ENCODE peak calls at places on chromosomes 5 and 9, in five cellular contexts. W is neuronal stem cell, Y is IMR-90, Z is H1, L is trophoblast cell. N is an unnamed sample.
A peak's percentile ranks its signal among the peaks of the same experiment; 100 is the strongest.

GRCh38 chr5:155147222-155147621 is 133.7 kb downstream of the KIF4B start:
- DNase-seq in Y (no peak), W (no peak), L (no peak), Z (no peak), N (no peak)

GRCh38 chr5:57887851-57888621 is 405.4 kb upstream of the ACTBL2 start:
- DNase-seq in Z (no peak), L (peak; percentile 92), Y (peak; percentile 69), W (peak; percentile 43), N (peak; percentile 53)

GRCh38 chr5:88675758-88676636 is 207.0 kb downstream of the MEF2C start:
- DNase-seq in Y (peak; percentile 58), L (no peak), W (no peak), Z (peak; percentile 82), N (peak; percentile 92)

GRCh38 chr5:124795829-124796228 is 49.4 kb upstream of the ZNF608 start:
- DNase-seq in L (no peak), W (no peak), Y (no peak), Z (peak; percentile 45), N (no peak)

GRCh38 chr5:123875444-123876264 is 363.7 kb downstream of the CSNK1G3 start:
- DNase-seq in Z (peak; percentile 56), L (no peak), W (peak; percentile 50), Y (no peak), N (peak; percentile 80)

GRCh38 chr9:128629136-128629535 is 27.5 kb downstream of the DYNC2I2 start:
- DNase-seq in L (no peak), W (no peak), Y (no peak), Z (no peak), N (no peak)

GRCh38 chr5:139746691-139747582 is 48.7 kb upstream of the PSD2 start:
- DNase-seq in Y (peak; percentile 46), W (no peak), L (no peak), Z (peak; percentile 75), N (peak; percentile 60)

GRCh38 chr5:102511666-102512065 is 12.9 kb upstream of the SLCO6A1 start:
- DNase-seq in L (no peak), Z (no peak), W (no peak), Y (no peak), N (no peak)

GRCh38 chr5:151646334-151646733 is 40.4 kb downstream of the SPARC start:
- DNase-seq in W (no peak), Z (no peak), L (no peak), Y (no peak), N (no peak)

GRCh38 chr9:37964740-37965081 is 60.8 kb upstream of the SLC25A51 start:
- DNase-seq in Y (no peak), W (no peak), Z (no peak), L (no peak), N (no peak)

GRCh38 chr5:1312206-1312605 is 17.3 kb upstream of the TERT start:
- DNase-seq in W (no peak), L (no peak), Z (no peak), Y (no peak), N (no peak)

GRCh38 chr5:52598954-52599353 is 188.8 kb upstream of the ITGA1 start:
- DNase-seq in Y (no peak), Z (no peak), L (no peak), W (no peak), N (no peak)

GRCh38 chr9:109843651-109844050 is 63.7 kb downstream of the PALM2AKAP2 start:
- DNase-seq in Z (no peak), L (no peak), Y (no peak), W (no peak), N (no peak)

GRCh38 chr9:27519466-27520465 is 4.3 kb upstream of the IFNK start:
- DNase-seq in L (peak; percentile 95), W (no peak), Y (no peak), Z (no peak), N (no peak)

GRCh38 chr5:123528059-123528458 is 16.1 kb downstream of the CSNK1G3 start:
- DNase-seq in Z (no peak), L (no peak), W (no peak), Y (no peak), N (no peak)

GRCh38 chr5:123561230-123561629 is 49.3 kb downstream of the CSNK1G3 start:
- DNase-seq in Z (no peak), Y (no peak), W (no peak), L (no peak), N (no peak)

DNA sequence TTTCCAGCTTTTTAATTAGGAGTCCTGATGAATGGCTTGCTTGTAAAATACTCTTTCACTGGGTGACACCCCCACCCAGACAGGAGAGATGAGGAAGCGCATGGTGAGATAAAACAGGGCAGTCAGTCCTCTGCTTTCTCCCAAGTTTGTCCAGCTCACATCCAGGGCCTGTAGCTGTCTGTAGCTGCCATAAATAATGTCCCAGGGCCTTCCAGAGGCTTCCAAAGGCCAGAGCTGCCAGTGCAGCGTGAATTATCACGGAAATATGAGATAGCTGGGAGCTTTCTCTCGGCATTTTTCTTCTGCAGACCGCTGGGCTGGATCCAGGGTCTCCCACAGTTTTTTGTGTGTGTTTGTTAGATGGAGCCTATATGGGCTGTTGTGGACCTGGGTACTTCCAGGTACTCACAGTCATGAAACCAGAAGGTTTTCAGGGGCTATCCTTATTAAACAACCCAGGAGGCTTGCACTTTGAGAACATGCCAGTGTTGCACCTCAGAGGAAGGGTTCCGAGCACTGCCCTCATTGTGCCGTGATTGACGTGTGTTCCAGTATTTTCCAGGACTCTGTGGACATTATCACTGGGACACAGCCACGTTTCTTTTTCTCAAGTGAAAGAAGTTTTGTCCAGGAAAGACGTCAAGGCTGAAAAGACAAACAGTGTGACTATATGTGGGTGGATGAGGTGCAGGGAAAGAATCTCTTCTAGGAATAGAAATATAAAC is 117.5 kb downstream of the FGF1 start:
- DNase-seq in Z (no peak), Y (peak; percentile 90), W (no peak), L (no peak), N (no peak)
- H3K14ac ChIP-seq in Z (no peak overlapping the region), Y (peak overlapping the region; percentile 91), W (no peak overlapping the region), L (no peak overlapping the region), N (no peak overlapping the region)

DNA sequence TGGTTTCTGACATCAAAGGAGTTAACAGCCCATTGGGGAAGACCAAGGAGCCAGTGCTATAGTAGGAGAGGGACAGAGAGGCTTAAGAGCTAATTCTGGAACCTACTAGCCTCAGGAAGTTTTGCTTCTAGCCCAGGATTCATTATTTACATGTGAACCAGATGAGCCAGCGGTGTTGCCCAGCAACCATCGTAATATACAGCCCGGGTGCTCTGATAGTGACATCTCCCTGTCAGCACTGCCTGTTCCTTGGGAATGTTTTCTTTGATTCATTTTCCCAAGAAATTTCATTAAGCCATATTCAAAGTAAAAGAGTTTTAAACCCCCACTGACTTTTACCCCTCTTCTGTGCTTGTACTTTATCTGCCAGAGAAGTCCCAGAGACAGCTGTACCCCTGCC is 217.4 kb upstream of the ADAMTSL1 start:
- DNase-seq in W (no peak), Z (no peak), L (no peak), Y (peak; percentile 72), N (no peak)
- H3K14ac ChIP-seq in W (no peak overlapping the region), Z (no peak overlapping the region), L (no peak overlapping the region), Y (peak overlapping the region; percentile 1), N (no peak overlapping the region)

DNA sequence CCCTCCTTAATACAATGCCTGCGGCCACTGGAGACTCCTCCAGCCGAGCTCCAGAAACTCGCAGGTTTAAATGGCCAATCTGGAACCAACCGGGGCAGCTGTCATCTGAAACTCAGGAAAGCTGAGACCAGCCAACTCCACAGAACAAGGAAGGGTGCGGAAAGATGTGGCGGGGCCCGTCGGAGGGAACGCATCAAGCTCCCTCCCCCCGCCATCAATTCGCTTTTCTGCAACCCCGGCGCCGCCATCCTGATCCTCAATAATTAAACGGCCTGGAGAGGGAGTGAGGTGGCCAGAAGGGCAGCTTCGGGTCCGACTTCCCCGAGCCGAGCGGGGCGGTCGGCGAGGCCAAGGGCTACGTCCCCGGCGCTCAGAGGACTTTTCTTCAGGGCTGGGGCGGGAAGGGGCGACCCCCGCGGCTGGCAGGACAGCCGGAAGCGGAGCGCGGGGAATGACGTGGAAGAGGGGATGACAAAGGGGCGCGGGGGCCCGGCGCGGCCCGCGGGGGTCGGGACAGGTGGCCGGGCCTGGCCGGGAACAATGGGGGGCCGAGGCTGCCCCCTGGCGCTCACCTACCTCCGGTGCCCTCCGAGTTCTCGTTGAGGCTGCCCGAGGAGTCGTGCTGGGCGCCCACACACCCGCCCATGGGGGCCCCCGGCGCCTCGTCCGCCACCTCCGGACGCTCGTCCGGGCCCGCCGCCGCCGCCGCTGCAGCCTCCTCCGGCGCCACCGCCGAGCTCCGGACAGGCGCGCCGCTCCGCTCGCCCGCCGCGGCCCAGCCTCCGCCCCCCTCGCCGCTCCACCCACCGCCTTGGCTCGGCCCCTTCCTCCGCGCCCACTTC is at the start of gene UBTD2:
- DNase-seq in L (peak; percentile 70), W (peak; percentile 75), Z (peak; percentile 88), Y (peak; percentile 70), N (peak; percentile 82)
- H3K14ac ChIP-seq in L (peak within 1 kb of the TSS; percentile 95), W (peak within 1 kb of the TSS; percentile 82), Z (no peak within 1 kb of the TSS), Y (peak within 1 kb of the TSS; percentile 92), N (peak within 1 kb of the TSS; percentile 85)

DNA sequence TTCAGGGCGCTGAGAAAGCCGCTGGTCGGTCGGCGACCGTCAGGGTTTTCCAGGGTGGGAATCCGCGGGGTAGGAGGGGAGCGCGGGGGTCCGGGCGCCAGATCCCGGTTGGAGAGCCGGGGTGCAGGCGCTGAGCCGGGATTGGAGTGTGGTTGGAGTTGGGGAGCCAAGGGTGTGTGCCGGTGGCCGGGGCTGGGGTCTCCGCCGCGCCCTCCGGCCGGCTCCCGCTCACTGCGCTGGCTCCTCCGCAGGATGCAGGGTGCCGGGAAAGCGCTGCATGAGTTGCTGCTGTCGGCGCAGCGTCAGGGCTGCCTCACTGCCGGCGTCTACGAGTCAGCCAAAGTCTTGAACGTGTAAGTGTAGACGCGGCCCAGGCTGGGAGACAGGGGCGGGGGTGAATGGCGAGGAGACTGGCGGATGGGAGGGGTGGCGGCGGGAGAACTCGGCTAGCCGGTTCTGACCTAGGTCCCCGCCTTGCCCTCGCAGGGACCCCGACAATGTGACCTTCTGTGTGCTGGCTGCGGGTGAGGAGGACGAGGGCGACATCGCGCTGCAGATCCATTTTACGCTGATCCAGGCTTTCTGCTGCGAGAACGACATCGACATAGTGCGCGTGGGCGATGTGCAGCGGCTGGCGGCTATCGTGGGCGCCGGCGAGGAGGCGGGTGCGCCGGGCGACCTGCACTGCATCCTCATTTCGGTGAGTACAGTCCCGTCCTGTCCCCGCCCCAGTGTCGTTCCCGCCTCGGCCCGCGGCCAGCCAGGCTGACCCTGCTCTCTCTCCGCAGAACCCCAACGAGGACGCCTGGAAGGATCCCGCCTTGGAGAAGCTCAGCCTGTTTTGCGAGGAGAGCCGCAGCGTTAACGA is 603 bp downstream of the GADD45G start:
- DNase-seq in L (peak; percentile 63), Y (peak; percentile 19), Z (peak; percentile 72), W (peak; percentile 33), N (peak; percentile 44)
- H3K14ac ChIP-seq in L (peak overlapping the region; percentile 87), Y (no peak overlapping the region), Z (no peak overlapping the region), W (peak overlapping the region; percentile 22), N (peak overlapping the region; percentile 86)

N was measured in H9.